ENCODE peak calls at places on chromosomes 6 and 20, in nine cellular contexts. One of them, this sample, is unnamed.

GRCh38 chr6:44737349-44737748 is 349.8 kb downstream of the CDC5L start:
- DNase-seq in right atrium auricular region: no peak
- DNase-seq in lung: no peak
- DNase-seq in PC-3: no peak
- DNase-seq in heart left ventricle: no peak
- DNase-seq in PC-9: no peak
- DNase-seq in SK-N-SH: no peak
- DNase-seq in adrenal gland: no peak
- DNase-seq in colonic mucosa: no peak
- DNase-seq in this sample: no peak

GRCh38 chr20:64038579-64039292 is 2.8 kb downstream of the C20orf204 start:
- DNase-seq in right atrium auricular region: peak
- DNase-seq in lung: peak
- DNase-seq in PC-3: peak
- DNase-seq in heart left ventricle: peak
- DNase-seq in PC-9: peak
- DNase-seq in SK-N-SH: peak
- DNase-seq in adrenal gland: peak
- DNase-seq in colonic mucosa: peak
- DNase-seq in this sample: peak

GRCh38 chr20:33437141-33437911 is 6.2 kb downstream of the SNTA1 start:
- DNase-seq in right atrium auricular region: peak
- DNase-seq in lung: no peak
- DNase-seq in PC-3: no peak
- DNase-seq in heart left ventricle: peak
- DNase-seq in PC-9: no peak
- DNase-seq in SK-N-SH: no peak
- DNase-seq in adrenal gland: no peak
- DNase-seq in colonic mucosa: no peak
- DNase-seq in this sample: no peak

GRCh38 chr6:9540126-9540525 is 874.7 kb downstream of the TFAP2A start:
- DNase-seq in right atrium auricular region: no peak
- DNase-seq in lung: no peak
- DNase-seq in PC-3: no peak
- DNase-seq in heart left ventricle: no peak
- DNase-seq in PC-9: no peak
- DNase-seq in SK-N-SH: no peak
- DNase-seq in adrenal gland: no peak
- DNase-seq in colonic mucosa: no peak
- DNase-seq in this sample: no peak

GRCh38 chr6:170552765-170553685 is at the start of gene PSMB1:
- DNase-seq in right atrium auricular region: peak
- DNase-seq in lung: peak
- DNase-seq in PC-3: peak
- DNase-seq in heart left ventricle: peak
- DNase-seq in PC-9: peak
- DNase-seq in SK-N-SH: peak
- DNase-seq in adrenal gland: peak
- DNase-seq in colonic mucosa: peak
- DNase-seq in this sample: peak

GRCh38 chr20:44166477-44166876 is 20.5 kb downstream of the JPH2 start:
- DNase-seq in right atrium auricular region: no peak
- DNase-seq in lung: no peak
- DNase-seq in PC-3: peak
- DNase-seq in heart left ventricle: peak
- DNase-seq in PC-9: peak
- DNase-seq in SK-N-SH: no peak
- DNase-seq in adrenal gland: peak
- DNase-seq in colonic mucosa: no peak
- DNase-seq in this sample: no peak

GRCh38 chr6:29749668-29750067 is 26.4 kb downstream of the HLA-F start:
- DNase-seq in right atrium auricular region: no peak
- DNase-seq in lung: no peak
- DNase-seq in PC-3: no peak
- DNase-seq in heart left ventricle: no peak
- DNase-seq in PC-9: no peak
- DNase-seq in SK-N-SH: no peak
- DNase-seq in adrenal gland: no peak
- DNase-seq in colonic mucosa: no peak
- DNase-seq in this sample: no peak

GRCh38 chr6:139588076-139588639 is 213.7 kb upstream of the CITED2 start:
- DNase-seq in right atrium auricular region: no peak
- DNase-seq in lung: peak
- DNase-seq in PC-3: peak
- DNase-seq in heart left ventricle: no peak
- DNase-seq in PC-9: peak
- DNase-seq in SK-N-SH: no peak
- DNase-seq in adrenal gland: peak
- DNase-seq in colonic mucosa: peak
- DNase-seq in this sample: peak

GRCh38 chr6:71309666-71310065 is 21.1 kb downstream of the OGFRL1 start:
- DNase-seq in right atrium auricular region: no peak
- DNase-seq in lung: no peak
- DNase-seq in PC-3: no peak
- DNase-seq in heart left ventricle: no peak
- DNase-seq in PC-9: no peak
- DNase-seq in SK-N-SH: no peak
- DNase-seq in adrenal gland: no peak
- DNase-seq in colonic mucosa: no peak
- DNase-seq in this sample: peak

GRCh38 chr20:54506643-54507042 is 31.2 kb downstream of the DOK5 start:
- DNase-seq in right atrium auricular region: no peak
- DNase-seq in lung: no peak
- DNase-seq in PC-3: no peak
- DNase-seq in heart left ventricle: no peak
- DNase-seq in PC-9: no peak
- DNase-seq in SK-N-SH: no peak
- DNase-seq in adrenal gland: no peak
- DNase-seq in colonic mucosa: no peak
- DNase-seq in this sample: no peak

GRCh38 chr6:32700391-32701040 is 34.1 kb upstream of the HLA-DQB1 start:
- DNase-seq in right atrium auricular region: no peak
- DNase-seq in lung: peak
- DNase-seq in PC-3: peak
- DNase-seq in heart left ventricle: peak
- DNase-seq in PC-9: peak
- DNase-seq in SK-N-SH: peak
- DNase-seq in adrenal gland: peak
- DNase-seq in colonic mucosa: peak
- DNase-seq in this sample: peak

GRCh38 chr6:74879970-74880369 is 325.9 kb downstream of the COL12A1 start:
- DNase-seq in right atrium auricular region: no peak
- DNase-seq in lung: no peak
- DNase-seq in PC-3: no peak
- DNase-seq in heart left ventricle: no peak
- DNase-seq in PC-9: no peak
- DNase-seq in SK-N-SH: no peak
- DNase-seq in adrenal gland: no peak
- DNase-seq in colonic mucosa: no peak
- DNase-seq in this sample: no peak

GRCh38 chr20:50017576-50018248 is 34.9 kb downstream of the SNAI1 start:
- DNase-seq in right atrium auricular region: no peak
- DNase-seq in lung: no peak
- DNase-seq in PC-3: no peak
- DNase-seq in heart left ventricle: no peak
- DNase-seq in PC-9: no peak
- DNase-seq in SK-N-SH: no peak
- DNase-seq in adrenal gland: no peak
- DNase-seq in colonic mucosa: no peak
- DNase-seq in this sample: no peak

GRCh38 chr6:14381225-14381887 is 263.8 kb downstream of the CD83 start:
- DNase-seq in right atrium auricular region: no peak
- DNase-seq in lung: no peak
- DNase-seq in PC-3: no peak
- DNase-seq in heart left ventricle: no peak
- DNase-seq in PC-9: no peak
- DNase-seq in SK-N-SH: no peak
- DNase-seq in adrenal gland: no peak
- DNase-seq in colonic mucosa: no peak
- DNase-seq in this sample: no peak

GRCh38 chr6:33290459-33290858 is 1.1 kb downstream of the PFDN6 start:
- DNase-seq in right atrium auricular region: no peak
- DNase-seq in lung: no peak
- DNase-seq in PC-3: no peak
- DNase-seq in heart left ventricle: no peak
- DNase-seq in PC-9: peak
- DNase-seq in SK-N-SH: no peak
- DNase-seq in adrenal gland: no peak
- DNase-seq in colonic mucosa: no peak
- DNase-seq in this sample: no peak

GRCh38 chr6:134466751-134467525 is 149.0 kb upstream of the SGK1 start:
- DNase-seq in right atrium auricular region: no peak
- DNase-seq in lung: no peak
- DNase-seq in PC-3: peak
- DNase-seq in heart left ventricle: no peak
- DNase-seq in PC-9: peak
- DNase-seq in SK-N-SH: no peak
- DNase-seq in adrenal gland: no peak
- DNase-seq in colonic mucosa: no peak
- DNase-seq in this sample: no peak

GRCh38 chr6:97819680-97820079 is 536.7 kb upstream of the MMS22L start:
- DNase-seq in right atrium auricular region: no peak
- DNase-seq in lung: no peak
- DNase-seq in PC-3: no peak
- DNase-seq in heart left ventricle: no peak
- DNase-seq in PC-9: no peak
- DNase-seq in SK-N-SH: no peak
- DNase-seq in adrenal gland: no peak
- DNase-seq in colonic mucosa: no peak
- DNase-seq in this sample: no peak

GRCh38 chr6:134830945-134831344 is 119.0 kb downstream of the ALDH8A1 start:
- DNase-seq in right atrium auricular region: no peak
- DNase-seq in lung: no peak
- DNase-seq in PC-3: no peak
- DNase-seq in heart left ventricle: no peak
- DNase-seq in PC-9: no peak
- DNase-seq in SK-N-SH: no peak
- DNase-seq in adrenal gland: no peak
- DNase-seq in colonic mucosa: no peak
- DNase-seq in this sample: no peak

GRCh38 chr6:11341867-11342266 is 109.4 kb upstream of the NEDD9 start:
- DNase-seq in right atrium auricular region: no peak
- DNase-seq in lung: no peak
- DNase-seq in PC-3: peak
- DNase-seq in heart left ventricle: no peak
- DNase-seq in PC-9: no peak
- DNase-seq in SK-N-SH: no peak
- DNase-seq in adrenal gland: no peak
- DNase-seq in colonic mucosa: no peak
- DNase-seq in this sample: no peak

GRCh38 chr20:61350500-61351250 is 98.6 kb downstream of the CDH4 start:
- DNase-seq in right atrium auricular region: no peak
- DNase-seq in lung: no peak
- DNase-seq in PC-3: no peak
- DNase-seq in heart left ventricle: no peak
- DNase-seq in PC-9: no peak
- DNase-seq in SK-N-SH: no peak
- DNase-seq in adrenal gland: no peak
- DNase-seq in colonic mucosa: no peak
- DNase-seq in this sample: no peak
- TF ChIP-seq CTCF in right atrium auricular region: no peak
- TF ChIP-seq CTCF in lung: no peak
- TF ChIP-seq CTCF in PC-3: no peak
- TF ChIP-seq CTCF in heart left ventricle: no peak
- TF ChIP-seq CTCF in PC-9: no peak
- TF ChIP-seq CTCF in SK-N-SH: no peak
- TF ChIP-seq CTCF in adrenal gland: no peak
- TF ChIP-seq CTCF in colonic mucosa: no peak
- TF ChIP-seq CTCF in this sample: no peak

DNA sequence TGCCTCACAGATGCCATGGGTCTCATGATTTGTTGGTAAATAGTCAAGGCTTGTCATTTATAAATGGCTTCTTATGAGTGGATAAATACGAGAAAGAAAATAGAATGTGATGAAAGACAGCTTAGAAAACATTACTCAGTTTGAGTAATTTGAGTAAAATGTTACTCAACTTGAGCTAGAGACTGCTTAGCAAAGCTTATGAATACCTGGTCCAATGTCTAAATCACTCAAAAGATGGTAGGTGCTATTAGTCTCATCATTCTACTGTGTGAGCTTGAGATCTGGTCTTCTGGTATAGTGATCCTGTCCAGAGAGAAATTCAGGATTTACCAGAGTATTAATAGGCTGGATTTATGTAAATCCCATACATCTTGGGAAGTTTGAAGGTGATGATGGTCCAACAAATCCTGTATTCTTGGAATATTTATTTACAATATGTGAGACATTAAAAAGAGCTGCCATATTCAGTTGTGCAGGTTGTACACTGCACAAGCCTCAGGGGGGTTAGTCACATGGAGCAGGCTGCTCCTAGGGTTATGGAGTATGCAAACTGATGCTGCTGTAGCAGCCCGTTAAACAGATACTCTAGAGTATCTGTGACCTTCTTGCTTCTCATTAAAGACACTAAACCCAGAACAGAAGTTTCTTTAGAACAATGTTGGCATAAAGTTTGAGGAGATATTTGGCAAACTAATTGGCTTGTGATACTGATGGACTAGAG is 112.9 kb downstream of the RCAN2 start:
- DNase-seq in right atrium auricular region: no peak
- DNase-seq in lung: no peak
- DNase-seq in PC-3: no peak
- DNase-seq in heart left ventricle: no peak
- DNase-seq in PC-9: no peak
- DNase-seq in SK-N-SH: no peak
- DNase-seq in adrenal gland: no peak
- DNase-seq in colonic mucosa: no peak
- DNase-seq in this sample: no peak
- H3K27ac ChIP-seq in right atrium auricular region: no peak
- H3K27ac ChIP-seq in lung: no peak
- H3K27ac ChIP-seq in PC-3: no peak
- H3K27ac ChIP-seq in heart left ventricle: no peak
- H3K27ac ChIP-seq in PC-9: no peak
- H3K27ac ChIP-seq in SK-N-SH: no peak
- H3K27ac ChIP-seq in adrenal gland: no peak
- H3K27ac ChIP-seq in colonic mucosa: no peak
- H3K27ac ChIP-seq in this sample: no peak

GRCh38 chr20:35288325-35289060 is 3.7 kb downstream of the FAM83C start:
- DNase-seq in right atrium auricular region: no peak
- DNase-seq in lung: no peak
- DNase-seq in PC-3: no peak
- DNase-seq in heart left ventricle: no peak
- DNase-seq in PC-9: no peak
- DNase-seq in SK-N-SH: no peak
- DNase-seq in adrenal gland: no peak
- DNase-seq in colonic mucosa: no peak
- DNase-seq in this sample: no peak
- H3K4me3 ChIP-seq in right atrium auricular region: no peak
- H3K4me3 ChIP-seq in lung: no peak
- H3K4me3 ChIP-seq in PC-3: no peak
- H3K4me3 ChIP-seq in heart left ventricle: no peak
- H3K4me3 ChIP-seq in PC-9: no peak
- H3K4me3 ChIP-seq in SK-N-SH: no peak
- H3K4me3 ChIP-seq in adrenal gland: no peak
- H3K4me3 ChIP-seq in colonic mucosa: no peak
- H3K4me3 ChIP-seq in this sample: no peak

DNA sequence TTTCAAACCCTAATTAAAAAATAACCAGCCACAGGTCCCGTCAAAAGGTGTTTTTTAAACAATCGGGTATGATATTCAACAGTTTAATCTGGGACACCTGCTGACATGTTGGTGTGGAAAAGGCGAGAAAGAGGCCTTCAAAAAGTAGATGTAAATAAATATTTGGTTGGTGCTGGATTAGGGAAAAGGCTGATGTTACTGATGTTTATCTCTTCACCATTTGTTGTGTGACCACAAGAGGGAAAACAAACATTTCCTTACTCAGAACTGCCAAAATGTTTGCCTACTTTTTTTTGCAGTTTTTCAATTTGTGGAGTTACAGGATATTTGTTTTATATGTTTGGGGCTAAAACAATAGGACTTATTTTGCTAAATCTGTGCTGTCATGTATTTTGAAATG is 745 bp downstream of the SASH1 start:
- DNase-seq in right atrium auricular region: no peak
- DNase-seq in lung: no peak
- DNase-seq in PC-3: peak
- DNase-seq in heart left ventricle: no peak
- DNase-seq in PC-9: peak
- DNase-seq in SK-N-SH: no peak
- DNase-seq in adrenal gland: no peak
- DNase-seq in colonic mucosa: no peak
- DNase-seq in this sample: no peak
- TF ChIP-seq CTCF in right atrium auricular region: no peak
- TF ChIP-seq CTCF in lung: no peak
- TF ChIP-seq CTCF in PC-3: no peak
- TF ChIP-seq CTCF in heart left ventricle: no peak
- TF ChIP-seq CTCF in PC-9: no peak
- TF ChIP-seq CTCF in SK-N-SH: no peak
- TF ChIP-seq CTCF in adrenal gland: peak
- TF ChIP-seq CTCF in colonic mucosa: no peak
- TF ChIP-seq CTCF in this sample: no peak

This sample was measured in WERI-Rb-1.